ENCODE peak calls at places on chromosomes 1 and 21, in ten cellular contexts. One of them, this sample, is unnamed.

GRCh38 chr1:32023351-32023750 is 9.7 kb downstream of the KHDRBS1 start:
- DNase-seq in BJ: no peak
- DNase-seq in left lung: no peak
- DNase-seq in heart left ventricle: no peak
- DNase-seq in lower lobe of right lung: no peak
- DNase-seq in fibroblast of pulmonary artery: peak
- DNase-seq in epithelial cell of esophagus: no peak
- DNase-seq in GM12865: no peak
- DNase-seq in AG09309: no peak
- DNase-seq in cardiac fibroblast: peak
- DNase-seq in this sample: no peak

GRCh38 chr1:56905667-56906066 is 51.1 kb downstream of the C8A start:
- DNase-seq in cardiac fibroblast: no peak
- DNase-seq in epithelial cell of esophagus: no peak
- DNase-seq in heart left ventricle: no peak
- DNase-seq in AG09309: no peak
- DNase-seq in GM12865: no peak
- DNase-seq in lower lobe of right lung: no peak
- DNase-seq in fibroblast of pulmonary artery: no peak
- DNase-seq in BJ: no peak
- DNase-seq in left lung: no peak
- DNase-seq in this sample: no peak

GRCh38 chr1:209577346-209577745 is 6.2 kb upstream of the CAMK1G start:
- DNase-seq in AG09309: no peak
- DNase-seq in lower lobe of right lung: no peak
- DNase-seq in BJ: no peak
- DNase-seq in fibroblast of pulmonary artery: no peak
- DNase-seq in epithelial cell of esophagus: no peak
- DNase-seq in left lung: no peak
- DNase-seq in GM12865: no peak
- DNase-seq in cardiac fibroblast: no peak
- DNase-seq in heart left ventricle: no peak
- DNase-seq in this sample: peak

GRCh38 chr1:234647245-234647644 is 37.3 kb upstream of the IRF2BP2 start:
- DNase-seq in lower lobe of right lung: no peak
- DNase-seq in fibroblast of pulmonary artery: no peak
- DNase-seq in epithelial cell of esophagus: no peak
- DNase-seq in GM12865: peak
- DNase-seq in BJ: no peak
- DNase-seq in left lung: no peak
- DNase-seq in AG09309: no peak
- DNase-seq in cardiac fibroblast: no peak
- DNase-seq in heart left ventricle: no peak
- DNase-seq in this sample: no peak

GRCh38 chr1:165816801-165817497 is 10.5 kb upstream of the UCK2 start:
- DNase-seq in epithelial cell of esophagus: no peak
- DNase-seq in heart left ventricle: no peak
- DNase-seq in lower lobe of right lung: no peak
- DNase-seq in BJ: no peak
- DNase-seq in cardiac fibroblast: no peak
- DNase-seq in fibroblast of pulmonary artery: no peak
- DNase-seq in left lung: no peak
- DNase-seq in GM12865: no peak
- DNase-seq in AG09309: no peak
- DNase-seq in this sample: no peak

GRCh38 chr1:201745023-201745422 is 83.9 kb upstream of the IPO9 start:
- DNase-seq in AG09309: no peak
- DNase-seq in BJ: no peak
- DNase-seq in lower lobe of right lung: no peak
- DNase-seq in fibroblast of pulmonary artery: peak
- DNase-seq in GM12865: no peak
- DNase-seq in left lung: no peak
- DNase-seq in epithelial cell of esophagus: peak
- DNase-seq in heart left ventricle: no peak
- DNase-seq in cardiac fibroblast: peak
- DNase-seq in this sample: peak

GRCh38 chr1:75672528-75673393 is 51.7 kb upstream of the ACADM start:
- DNase-seq in heart left ventricle: no peak
- DNase-seq in AG09309: peak
- DNase-seq in GM12865: peak
- DNase-seq in BJ: peak
- DNase-seq in lower lobe of right lung: no peak
- DNase-seq in cardiac fibroblast: peak
- DNase-seq in epithelial cell of esophagus: peak
- DNase-seq in fibroblast of pulmonary artery: peak
- DNase-seq in left lung: peak
- DNase-seq in this sample: peak

GRCh38 chr21:15754640-15755039 is 24.9 kb downstream of the USP25 start:
- DNase-seq in AG09309: no peak
- DNase-seq in fibroblast of pulmonary artery: peak
- DNase-seq in GM12865: no peak
- DNase-seq in cardiac fibroblast: peak
- DNase-seq in BJ: no peak
- DNase-seq in left lung: no peak
- DNase-seq in lower lobe of right lung: no peak
- DNase-seq in epithelial cell of esophagus: peak
- DNase-seq in heart left ventricle: no peak
- DNase-seq in this sample: no peak

GRCh38 chr1:183908095-183908494 is 103.2 kb downstream of the RGL1 start:
- DNase-seq in AG09309: no peak
- DNase-seq in left lung: no peak
- DNase-seq in epithelial cell of esophagus: no peak
- DNase-seq in cardiac fibroblast: no peak
- DNase-seq in GM12865: no peak
- DNase-seq in fibroblast of pulmonary artery: no peak
- DNase-seq in lower lobe of right lung: no peak
- DNase-seq in heart left ventricle: no peak
- DNase-seq in BJ: no peak
- DNase-seq in this sample: no peak

GRCh38 chr21:45393833-45394638 is 10.9 kb upstream of the COL18A1 start:
- DNase-seq in lower lobe of right lung: peak
- DNase-seq in BJ: no peak
- DNase-seq in GM12865: no peak
- DNase-seq in epithelial cell of esophagus: no peak
- DNase-seq in cardiac fibroblast: no peak
- DNase-seq in left lung: no peak
- DNase-seq in AG09309: no peak
- DNase-seq in fibroblast of pulmonary artery: no peak
- DNase-seq in heart left ventricle: peak
- DNase-seq in this sample: no peak

GRCh38 chr1:171218661-171219060 is 29.6 kb upstream of the FMO1 start:
- DNase-seq in lower lobe of right lung: no peak
- DNase-seq in left lung: no peak
- DNase-seq in AG09309: no peak
- DNase-seq in BJ: no peak
- DNase-seq in fibroblast of pulmonary artery: peak
- DNase-seq in GM12865: no peak
- DNase-seq in heart left ventricle: no peak
- DNase-seq in epithelial cell of esophagus: no peak
- DNase-seq in cardiac fibroblast: peak
- DNase-seq in this sample: no peak

GRCh38 chr1:153353226-153353947 is 4.3 kb upstream of the S100A9 start:
- DNase-seq in cardiac fibroblast: peak
- DNase-seq in epithelial cell of esophagus: peak
- DNase-seq in AG09309: no peak
- DNase-seq in lower lobe of right lung: no peak
- DNase-seq in left lung: no peak
- DNase-seq in BJ: no peak
- DNase-seq in heart left ventricle: no peak
- DNase-seq in fibroblast of pulmonary artery: peak
- DNase-seq in GM12865: no peak
- DNase-seq in this sample: no peak

GRCh38 chr1:245292571-245292970 is 137.8 kb downstream of the KIF26B start:
- DNase-seq in GM12865: no peak
- DNase-seq in left lung: no peak
- DNase-seq in cardiac fibroblast: no peak
- DNase-seq in BJ: no peak
- DNase-seq in epithelial cell of esophagus: no peak
- DNase-seq in heart left ventricle: no peak
- DNase-seq in AG09309: no peak
- DNase-seq in fibroblast of pulmonary artery: no peak
- DNase-seq in lower lobe of right lung: no peak
- DNase-seq in this sample: no peak

GRCh38 chr1:208851376-208851775 is 607.2 kb upstream of the PLXNA2 start:
- DNase-seq in BJ: no peak
- DNase-seq in heart left ventricle: no peak
- DNase-seq in left lung: no peak
- DNase-seq in AG09309: no peak
- DNase-seq in lower lobe of right lung: no peak
- DNase-seq in epithelial cell of esophagus: no peak
- DNase-seq in fibroblast of pulmonary artery: no peak
- DNase-seq in cardiac fibroblast: no peak
- DNase-seq in GM12865: no peak
- DNase-seq in this sample: no peak

GRCh38 chr1:99849744-99850457 is at the start of gene AGL:
- DNase-seq in BJ: no peak
- DNase-seq in heart left ventricle: peak
- DNase-seq in fibroblast of pulmonary artery: peak
- DNase-seq in left lung: peak
- DNase-seq in AG09309: peak
- DNase-seq in lower lobe of right lung: peak
- DNase-seq in GM12865: peak
- DNase-seq in cardiac fibroblast: peak
- DNase-seq in epithelial cell of esophagus: peak
- DNase-seq in this sample: peak

GRCh38 chr1:203305809-203306088 is 430 bp downstream of the BTG2 start:
- DNase-seq in BJ: no peak
- DNase-seq in fibroblast of pulmonary artery: no peak
- DNase-seq in heart left ventricle: no peak
- DNase-seq in left lung: no peak
- DNase-seq in AG09309: no peak
- DNase-seq in cardiac fibroblast: no peak
- DNase-seq in lower lobe of right lung: no peak
- DNase-seq in epithelial cell of esophagus: no peak
- DNase-seq in GM12865: no peak
- DNase-seq in this sample: peak

DNA sequence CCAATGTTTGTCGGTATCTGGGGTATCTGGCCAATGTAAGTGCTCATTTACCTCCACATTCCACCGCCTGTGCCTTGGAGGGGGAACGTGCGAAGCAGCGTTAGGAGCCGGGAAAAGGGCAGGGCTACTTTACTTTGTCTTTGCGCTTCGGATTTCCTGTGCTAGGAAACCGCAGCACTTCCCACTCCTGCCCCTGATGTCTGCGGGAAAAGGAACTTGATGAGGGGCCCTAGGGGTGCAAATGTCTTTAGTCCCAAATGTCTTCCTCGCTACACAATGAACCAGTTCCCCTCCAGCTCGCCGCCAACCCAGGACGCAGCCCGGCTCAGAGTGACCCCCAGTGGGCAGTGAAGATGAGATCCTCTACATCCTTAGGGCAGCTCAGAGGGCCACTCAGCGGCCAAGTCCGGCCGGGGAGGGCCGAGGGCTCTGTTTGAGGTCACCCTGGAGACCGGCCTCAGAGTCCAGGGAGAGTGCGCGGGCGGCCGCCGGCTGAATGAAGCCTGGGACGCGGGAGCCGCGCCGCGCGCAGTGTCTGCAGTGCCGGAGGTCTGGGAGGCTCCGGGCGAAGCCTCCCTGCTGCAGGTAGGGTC is at the start of gene DYNLT5:
- DNase-seq in lower lobe of right lung: peak
- DNase-seq in AG09309: peak
- DNase-seq in epithelial cell of esophagus: peak
- DNase-seq in GM12865: no peak
- DNase-seq in cardiac fibroblast: peak
- DNase-seq in left lung: peak
- DNase-seq in heart left ventricle: peak
- DNase-seq in BJ: no peak
- DNase-seq in fibroblast of pulmonary artery: peak
- DNase-seq in this sample: peak
- TF ChIP-seq CTCF in lower lobe of right lung: peak
- TF ChIP-seq CTCF in AG09309: peak
- TF ChIP-seq CTCF in epithelial cell of esophagus: no peak
- TF ChIP-seq CTCF in GM12865: no peak
- TF ChIP-seq CTCF in cardiac fibroblast: no peak
- TF ChIP-seq CTCF in left lung: peak
- TF ChIP-seq CTCF in heart left ventricle: no peak
- TF ChIP-seq CTCF in BJ: peak
- TF ChIP-seq CTCF in fibroblast of pulmonary artery: peak
- TF ChIP-seq CTCF in this sample: peak

GRCh38 chr1:145991799-145992412 is 4.5 kb downstream of the TXNIP start:
- DNase-seq in AG09309: no peak
- DNase-seq in lower lobe of right lung: no peak
- DNase-seq in fibroblast of pulmonary artery: no peak
- DNase-seq in heart left ventricle: no peak
- DNase-seq in left lung: peak
- DNase-seq in epithelial cell of esophagus: peak
- DNase-seq in BJ: no peak
- DNase-seq in GM12865: no peak
- DNase-seq in cardiac fibroblast: no peak
- DNase-seq in this sample: peak
- H3K4me3 ChIP-seq in AG09309: no peak
- H3K4me3 ChIP-seq in lower lobe of right lung: peak
- H3K4me3 ChIP-seq in fibroblast of pulmonary artery: peak
- H3K4me3 ChIP-seq in heart left ventricle: peak
- H3K4me3 ChIP-seq in left lung: no peak
- H3K4me3 ChIP-seq in epithelial cell of esophagus: no peak
- H3K4me3 ChIP-seq in BJ: no peak
- H3K4me3 ChIP-seq in GM12865: no peak
- H3K4me3 ChIP-seq in cardiac fibroblast: no peak
- H3K4me3 ChIP-seq in this sample: no peak

GRCh38 chr21:37563641-37564340 is 197.2 kb downstream of the DYRK1A start:
- DNase-seq in lower lobe of right lung: peak
- DNase-seq in AG09309: peak
- DNase-seq in epithelial cell of esophagus: peak
- DNase-seq in GM12865: peak
- DNase-seq in cardiac fibroblast: peak
- DNase-seq in left lung: peak
- DNase-seq in heart left ventricle: peak
- DNase-seq in fibroblast of pulmonary artery: peak
- DNase-seq in BJ: peak
- DNase-seq in this sample: peak
- TF ChIP-seq CTCF in lower lobe of right lung: peak
- TF ChIP-seq CTCF in AG09309: peak
- TF ChIP-seq CTCF in epithelial cell of esophagus: peak
- TF ChIP-seq CTCF in GM12865: peak
- TF ChIP-seq CTCF in cardiac fibroblast: peak
- TF ChIP-seq CTCF in left lung: no peak
- TF ChIP-seq CTCF in heart left ventricle: peak
- TF ChIP-seq CTCF in fibroblast of pulmonary artery: peak
- TF ChIP-seq CTCF in BJ: peak
- TF ChIP-seq CTCF in this sample: peak

DNA sequence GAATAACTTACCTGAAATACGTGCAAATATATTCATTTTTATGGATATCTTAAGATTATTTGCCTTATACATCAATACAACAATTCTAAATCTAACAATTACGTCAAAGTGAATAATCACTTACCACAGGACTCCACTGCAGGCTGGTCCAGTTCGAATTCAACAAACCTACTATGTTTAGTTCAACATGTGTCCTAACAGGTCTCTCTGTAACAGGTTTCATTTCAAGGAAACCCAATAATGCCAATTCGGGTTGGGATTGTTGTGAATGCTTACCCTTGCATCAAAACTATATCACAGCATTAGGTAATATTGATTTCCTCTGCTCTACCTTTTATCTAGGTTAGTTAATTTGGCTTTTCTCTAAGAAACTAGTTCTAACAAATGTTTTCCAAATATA is 4.7 kb downstream of the IVNS1ABP start:
- DNase-seq in lower lobe of right lung: no peak
- DNase-seq in BJ: no peak
- DNase-seq in fibroblast of pulmonary artery: no peak
- DNase-seq in left lung: no peak
- DNase-seq in AG09309: no peak
- DNase-seq in epithelial cell of esophagus: no peak
- DNase-seq in GM12865: no peak
- DNase-seq in heart left ventricle: no peak
- DNase-seq in cardiac fibroblast: no peak
- DNase-seq in this sample: no peak
- H3K4me3 ChIP-seq in lower lobe of right lung: no peak
- H3K4me3 ChIP-seq in BJ: no peak
- H3K4me3 ChIP-seq in fibroblast of pulmonary artery: no peak
- H3K4me3 ChIP-seq in left lung: no peak
- H3K4me3 ChIP-seq in AG09309: no peak
- H3K4me3 ChIP-seq in epithelial cell of esophagus: no peak
- H3K4me3 ChIP-seq in GM12865: no peak
- H3K4me3 ChIP-seq in heart left ventricle: peak
- H3K4me3 ChIP-seq in cardiac fibroblast: no peak
- H3K4me3 ChIP-seq in this sample: no peak